ENCODE peak calls at places on chromosomes 1 and 21, in five cellular contexts. One of them, this sample, is unnamed.

GRCh38 chr21:43308511-43309283 is 118.2 kb downstream of the SIK1 start:
- DNase-seq in EH: no peak
- DNase-seq in HCEC 1CT: no peak
- DNase-seq in left cardiac atrium: no peak
- DNase-seq in choroid plexus epithelial cell: no peak
- DNase-seq in this sample: no peak

GRCh38 chr1:215402147-215402546 is 165.0 kb upstream of the KCTD3 start:
- DNase-seq in HCEC 1CT: no peak
- DNase-seq in choroid plexus epithelial cell: no peak
- DNase-seq in left cardiac atrium: no peak
- DNase-seq in EH: no peak
- DNase-seq in this sample: no peak

GRCh38 chr1:111214884-111215283 is 12.6 kb upstream of the CHI3L2 start:
- DNase-seq in EH: no peak
- DNase-seq in left cardiac atrium: no peak
- DNase-seq in choroid plexus epithelial cell: no peak
- DNase-seq in HCEC 1CT: no peak
- DNase-seq in this sample: no peak

GRCh38 chr1:119582801-119583200 is 65.3 kb downstream of the ZNF697 start:
- DNase-seq in EH: peak
- DNase-seq in left cardiac atrium: peak
- DNase-seq in HCEC 1CT: peak
- DNase-seq in choroid plexus epithelial cell: peak
- DNase-seq in this sample: peak

GRCh38 chr1:17187065-17187464 is 17.9 kb upstream of the PADI1 start:
- DNase-seq in EH: no peak
- DNase-seq in choroid plexus epithelial cell: no peak
- DNase-seq in left cardiac atrium: no peak
- DNase-seq in HCEC 1CT: no peak
- DNase-seq in this sample: no peak

GRCh38 chr1:104921552-104921951 is 1171.9 kb downstream of the AMY1C start:
- DNase-seq in HCEC 1CT: no peak
- DNase-seq in EH: no peak
- DNase-seq in choroid plexus epithelial cell: peak
- DNase-seq in left cardiac atrium: no peak
- DNase-seq in this sample: peak

GRCh38 chr1:224333939-224334701 is 4.1 kb upstream of the NVL start:
- DNase-seq in EH: peak
- DNase-seq in choroid plexus epithelial cell: no peak
- DNase-seq in left cardiac atrium: no peak
- DNase-seq in HCEC 1CT: peak
- DNase-seq in this sample: peak

GRCh38 chr1:116064616-116065015 is 46.6 kb upstream of the MAB21L3 start:
- DNase-seq in choroid plexus epithelial cell: peak
- DNase-seq in HCEC 1CT: peak
- DNase-seq in EH: peak
- DNase-seq in left cardiac atrium: no peak
- DNase-seq in this sample: peak

GRCh38 chr1:41341756-41342562 is 19.3 kb upstream of the FOXO6 start:
- DNase-seq in choroid plexus epithelial cell: peak
- DNase-seq in HCEC 1CT: no peak
- DNase-seq in EH: no peak
- DNase-seq in left cardiac atrium: no peak
- DNase-seq in this sample: peak

GRCh38 chr1:44554706-44555105 is 119.6 kb downstream of the TMEM53 start:
- DNase-seq in left cardiac atrium: no peak
- DNase-seq in HCEC 1CT: no peak
- DNase-seq in EH: no peak
- DNase-seq in choroid plexus epithelial cell: no peak
- DNase-seq in this sample: no peak

GRCh38 chr21:42237577-42237976 is 18.6 kb downstream of the ABCG1 start:
- DNase-seq in left cardiac atrium: no peak
- DNase-seq in HCEC 1CT: no peak
- DNase-seq in choroid plexus epithelial cell: no peak
- DNase-seq in EH: no peak
- DNase-seq in this sample: no peak

GRCh38 chr1:88608139-88608943 is 75.7 kb upstream of the PKN2 start:
- DNase-seq in choroid plexus epithelial cell: peak
- DNase-seq in left cardiac atrium: no peak
- DNase-seq in EH: peak
- DNase-seq in HCEC 1CT: peak
- DNase-seq in this sample: peak

GRCh38 chr1:171310661-171311087 is 3.3 kb upstream of the FMO4 start:
- DNase-seq in left cardiac atrium: no peak
- DNase-seq in choroid plexus epithelial cell: no peak
- DNase-seq in HCEC 1CT: no peak
- DNase-seq in EH: peak
- DNase-seq in this sample: no peak

GRCh38 chr1:67888707-67889106 is 55.4 kb upstream of the GNG12 start:
- DNase-seq in left cardiac atrium: no peak
- DNase-seq in EH: peak
- DNase-seq in HCEC 1CT: no peak
- DNase-seq in choroid plexus epithelial cell: peak
- DNase-seq in this sample: peak

GRCh38 chr1:48246727-48247126 is 24.2 kb downstream of the SLC5A9 start:
- DNase-seq in HCEC 1CT: no peak
- DNase-seq in left cardiac atrium: peak
- DNase-seq in choroid plexus epithelial cell: no peak
- DNase-seq in EH: no peak
- DNase-seq in this sample: no peak

GRCh38 chr1:241640867-241641542 is 836 bp upstream of the CHML start:
- DNase-seq in EH: no peak
- DNase-seq in HCEC 1CT: no peak
- DNase-seq in left cardiac atrium: no peak
- DNase-seq in choroid plexus epithelial cell: peak
- DNase-seq in this sample: no peak